ENCODE peak calls at places on chromosomes 7 and 10, in eight cellular contexts. One of them, this sample, is unnamed.

GRCh38 chr10:95327367-95327766 is 36.6 kb upstream of the PDLIM1 start:
- DNase-seq in astrocyte: peak
- DNase-seq in astrocyte of the spinal cord: peak
- DNase-seq in DND-41: no peak
- DNase-seq in lower leg skin: no peak
- DNase-seq in IMR-90: peak
- DNase-seq in esophagus squamous epithelium: no peak
- DNase-seq in prostate gland: peak
- DNase-seq in this sample: no peak

GRCh38 chr10:113782986-113783704 is 31.7 kb downstream of the PLEKHS1 start:
- DNase-seq in astrocyte: no peak
- DNase-seq in astrocyte of the spinal cord: no peak
- DNase-seq in DND-41: no peak
- DNase-seq in lower leg skin: no peak
- DNase-seq in IMR-90: no peak
- DNase-seq in esophagus squamous epithelium: no peak
- DNase-seq in prostate gland: no peak
- DNase-seq in this sample: no peak

GRCh38 chr10:94430705-94431104 is 28.4 kb downstream of the TBC1D12 start:
- DNase-seq in astrocyte: no peak
- DNase-seq in astrocyte of the spinal cord: no peak
- DNase-seq in DND-41: no peak
- DNase-seq in lower leg skin: no peak
- DNase-seq in IMR-90: peak
- DNase-seq in esophagus squamous epithelium: no peak
- DNase-seq in prostate gland: no peak
- DNase-seq in this sample: no peak

GRCh38 chr7:131507592-131508331 is 48.7 kb downstream of the PODXL start:
- DNase-seq in astrocyte: peak
- DNase-seq in astrocyte of the spinal cord: peak
- DNase-seq in DND-41: peak
- DNase-seq in lower leg skin: peak
- DNase-seq in IMR-90: peak
- DNase-seq in esophagus squamous epithelium: peak
- DNase-seq in prostate gland: peak
- DNase-seq in this sample: no peak

GRCh38 chr10:113480081-113480360 is 72.8 kb upstream of the HABP2 start:
- DNase-seq in astrocyte: no peak
- DNase-seq in astrocyte of the spinal cord: no peak
- DNase-seq in DND-41: no peak
- DNase-seq in lower leg skin: no peak
- DNase-seq in IMR-90: no peak
- DNase-seq in esophagus squamous epithelium: no peak
- DNase-seq in prostate gland: no peak
- DNase-seq in this sample: no peak

GRCh38 chr7:105849122-105849855 is 27.1 kb downstream of the ATXN7L1 start:
- DNase-seq in astrocyte: no peak
- DNase-seq in astrocyte of the spinal cord: no peak
- DNase-seq in DND-41: peak
- DNase-seq in lower leg skin: no peak
- DNase-seq in IMR-90: no peak
- DNase-seq in esophagus squamous epithelium: no peak
- DNase-seq in prostate gland: no peak
- DNase-seq in this sample: no peak

GRCh38 chr7:1123721-1124120 is 35.8 kb downstream of the GPER1 start:
- DNase-seq in astrocyte: peak
- DNase-seq in astrocyte of the spinal cord: peak
- DNase-seq in DND-41: no peak
- DNase-seq in lower leg skin: peak
- DNase-seq in IMR-90: peak
- DNase-seq in esophagus squamous epithelium: no peak
- DNase-seq in prostate gland: no peak
- DNase-seq in this sample: no peak

GRCh38 chr7:2932761-2933251 is 88.7 kb upstream of the GNA12 start:
- DNase-seq in astrocyte: no peak
- DNase-seq in astrocyte of the spinal cord: no peak
- DNase-seq in DND-41: no peak
- DNase-seq in lower leg skin: peak
- DNase-seq in IMR-90: no peak
- DNase-seq in esophagus squamous epithelium: no peak
- DNase-seq in prostate gland: no peak
- DNase-seq in this sample: no peak

GRCh38 chr10:69073025-69073424 is 14.9 kb upstream of the SRGN start:
- DNase-seq in astrocyte: no peak
- DNase-seq in astrocyte of the spinal cord: no peak
- DNase-seq in DND-41: no peak
- DNase-seq in lower leg skin: no peak
- DNase-seq in IMR-90: no peak
- DNase-seq in esophagus squamous epithelium: no peak
- DNase-seq in prostate gland: no peak
- DNase-seq in this sample: no peak

GRCh38 chr10:28291881-28292297 is 11.0 kb downstream of the MPP7 start:
- DNase-seq in astrocyte: peak
- DNase-seq in astrocyte of the spinal cord: peak
- DNase-seq in DND-41: no peak
- DNase-seq in lower leg skin: no peak
- DNase-seq in IMR-90: peak
- DNase-seq in esophagus squamous epithelium: no peak
- DNase-seq in prostate gland: no peak
- DNase-seq in this sample: no peak

GRCh38 chr7:47147213-47147631 is 434.7 kb downstream of the TNS3 start:
- DNase-seq in astrocyte: peak
- DNase-seq in astrocyte of the spinal cord: no peak
- DNase-seq in DND-41: no peak
- DNase-seq in lower leg skin: no peak
- DNase-seq in IMR-90: no peak
- DNase-seq in esophagus squamous epithelium: no peak
- DNase-seq in prostate gland: no peak
- DNase-seq in this sample: no peak

GRCh38 chr10:122098924-122099323 is 110.0 kb downstream of the TACC2 start:
- DNase-seq in astrocyte: no peak
- DNase-seq in astrocyte of the spinal cord: no peak
- DNase-seq in DND-41: no peak
- DNase-seq in lower leg skin: no peak
- DNase-seq in IMR-90: no peak
- DNase-seq in esophagus squamous epithelium: no peak
- DNase-seq in prostate gland: no peak
- DNase-seq in this sample: no peak

GRCh38 chr7:89170628-89171027 is 375.1 kb upstream of the TEX47 start:
- DNase-seq in astrocyte: no peak
- DNase-seq in astrocyte of the spinal cord: no peak
- DNase-seq in DND-41: no peak
- DNase-seq in lower leg skin: no peak
- DNase-seq in IMR-90: no peak
- DNase-seq in esophagus squamous epithelium: no peak
- DNase-seq in prostate gland: no peak
- DNase-seq in this sample: no peak

GRCh38 chr10:5297466-5297865 is 67.3 kb upstream of the UCN3 start:
- DNase-seq in astrocyte: no peak
- DNase-seq in astrocyte of the spinal cord: no peak
- DNase-seq in DND-41: peak
- DNase-seq in lower leg skin: peak
- DNase-seq in IMR-90: no peak
- DNase-seq in esophagus squamous epithelium: no peak
- DNase-seq in prostate gland: no peak
- DNase-seq in this sample: no peak

GRCh38 chr10:84114088-84114667 is 25.1 kb upstream of the GHITM start:
- DNase-seq in astrocyte: no peak
- DNase-seq in astrocyte of the spinal cord: no peak
- DNase-seq in DND-41: no peak
- DNase-seq in lower leg skin: no peak
- DNase-seq in IMR-90: no peak
- DNase-seq in esophagus squamous epithelium: no peak
- DNase-seq in prostate gland: no peak
- DNase-seq in this sample: no peak

GRCh38 chr7:28360739-28361138 is 51.6 kb upstream of the CREB5 start:
- DNase-seq in astrocyte: no peak
- DNase-seq in astrocyte of the spinal cord: no peak
- DNase-seq in DND-41: no peak
- DNase-seq in lower leg skin: no peak
- DNase-seq in IMR-90: no peak
- DNase-seq in esophagus squamous epithelium: no peak
- DNase-seq in prostate gland: no peak
- DNase-seq in this sample: no peak

GRCh38 chr7:55021951-55022617 is 3.3 kb downstream of the EGFR start:
- DNase-seq in astrocyte: peak
- DNase-seq in astrocyte of the spinal cord: peak
- DNase-seq in DND-41: no peak
- DNase-seq in lower leg skin: no peak
- DNase-seq in IMR-90: no peak
- DNase-seq in esophagus squamous epithelium: no peak
- DNase-seq in prostate gland: no peak
- DNase-seq in this sample: no peak
- H3K4me3 ChIP-seq in astrocyte: peak
- H3K4me3 ChIP-seq in astrocyte of the spinal cord: peak
- H3K4me3 ChIP-seq in DND-41: no peak
- H3K4me3 ChIP-seq in lower leg skin: no peak
- H3K4me3 ChIP-seq in IMR-90: peak
- H3K4me3 ChIP-seq in esophagus squamous epithelium: peak
- H3K4me3 ChIP-seq in prostate gland: peak
- H3K4me3 ChIP-seq in this sample: no peak

GRCh38 chr10:104353325-104354048 is at the start of gene CFAP58:
- DNase-seq in astrocyte: peak
- DNase-seq in astrocyte of the spinal cord: peak
- DNase-seq in DND-41: peak
- DNase-seq in lower leg skin: peak
- DNase-seq in IMR-90: peak
- DNase-seq in esophagus squamous epithelium: peak
- DNase-seq in prostate gland: peak
- DNase-seq in this sample: peak
- TF ChIP-seq CTCF in astrocyte: peak
- TF ChIP-seq CTCF in astrocyte of the spinal cord: peak
- TF ChIP-seq CTCF in DND-41: peak
- TF ChIP-seq CTCF in lower leg skin: no peak
- TF ChIP-seq CTCF in IMR-90: peak
- TF ChIP-seq CTCF in esophagus squamous epithelium: peak
- TF ChIP-seq CTCF in prostate gland: peak
- TF ChIP-seq CTCF in this sample: peak

GRCh38 chr10:129448539-129448938 is 18.5 kb upstream of the MGMT start:
- DNase-seq in astrocyte: no peak
- DNase-seq in astrocyte of the spinal cord: no peak
- DNase-seq in DND-41: no peak
- DNase-seq in lower leg skin: peak
- DNase-seq in IMR-90: no peak
- DNase-seq in esophagus squamous epithelium: no peak
- DNase-seq in prostate gland: no peak
- DNase-seq in this sample: no peak
- H3K4me3 ChIP-seq in astrocyte: no peak
- H3K4me3 ChIP-seq in astrocyte of the spinal cord: no peak
- H3K4me3 ChIP-seq in DND-41: no peak
- H3K4me3 ChIP-seq in lower leg skin: no peak
- H3K4me3 ChIP-seq in IMR-90: no peak
- H3K4me3 ChIP-seq in esophagus squamous epithelium: no peak
- H3K4me3 ChIP-seq in prostate gland: no peak
- H3K4me3 ChIP-seq in this sample: no peak

GRCh38 chr7:55177589-55178261 is 158.9 kb downstream of the EGFR start:
- DNase-seq in astrocyte: peak
- DNase-seq in astrocyte of the spinal cord: peak
- DNase-seq in DND-41: no peak
- DNase-seq in lower leg skin: no peak
- DNase-seq in IMR-90: no peak
- DNase-seq in esophagus squamous epithelium: no peak
- DNase-seq in prostate gland: peak
- DNase-seq in this sample: peak
- TF ChIP-seq CTCF in astrocyte: no peak
- TF ChIP-seq CTCF in astrocyte of the spinal cord: no peak
- TF ChIP-seq CTCF in DND-41: no peak
- TF ChIP-seq CTCF in lower leg skin: no peak
- TF ChIP-seq CTCF in IMR-90: no peak
- TF ChIP-seq CTCF in esophagus squamous epithelium: no peak
- TF ChIP-seq CTCF in prostate gland: no peak
- TF ChIP-seq CTCF in this sample: no peak

GRCh38 chr7:6480323-6480660 is 32.5 kb upstream of the DAGLB start:
- DNase-seq in astrocyte: no peak
- DNase-seq in astrocyte of the spinal cord: no peak
- DNase-seq in DND-41: no peak
- DNase-seq in lower leg skin: no peak
- DNase-seq in IMR-90: no peak
- DNase-seq in esophagus squamous epithelium: no peak
- DNase-seq in prostate gland: no peak
- DNase-seq in this sample: no peak
- H3K4me3 ChIP-seq in astrocyte: peak
- H3K4me3 ChIP-seq in astrocyte of the spinal cord: no peak
- H3K4me3 ChIP-seq in DND-41: no peak
- H3K4me3 ChIP-seq in lower leg skin: no peak
- H3K4me3 ChIP-seq in IMR-90: no peak
- H3K4me3 ChIP-seq in esophagus squamous epithelium: no peak
- H3K4me3 ChIP-seq in prostate gland: no peak
- H3K4me3 ChIP-seq in this sample: no peak

GRCh38 chr10:115441907-115442520 is 348.8 kb downstream of the ATRNL1 start:
- DNase-seq in astrocyte: no peak
- DNase-seq in astrocyte of the spinal cord: no peak
- DNase-seq in DND-41: no peak
- DNase-seq in lower leg skin: no peak
- DNase-seq in IMR-90: no peak
- DNase-seq in esophagus squamous epithelium: no peak
- DNase-seq in prostate gland: no peak
- DNase-seq in this sample: peak
- TF ChIP-seq CTCF in astrocyte: peak
- TF ChIP-seq CTCF in astrocyte of the spinal cord: no peak
- TF ChIP-seq CTCF in DND-41: no peak
- TF ChIP-seq CTCF in lower leg skin: no peak
- TF ChIP-seq CTCF in IMR-90: no peak
- TF ChIP-seq CTCF in esophagus squamous epithelium: no peak
- TF ChIP-seq CTCF in prostate gland: no peak
- TF ChIP-seq CTCF in this sample: peak

DNA sequence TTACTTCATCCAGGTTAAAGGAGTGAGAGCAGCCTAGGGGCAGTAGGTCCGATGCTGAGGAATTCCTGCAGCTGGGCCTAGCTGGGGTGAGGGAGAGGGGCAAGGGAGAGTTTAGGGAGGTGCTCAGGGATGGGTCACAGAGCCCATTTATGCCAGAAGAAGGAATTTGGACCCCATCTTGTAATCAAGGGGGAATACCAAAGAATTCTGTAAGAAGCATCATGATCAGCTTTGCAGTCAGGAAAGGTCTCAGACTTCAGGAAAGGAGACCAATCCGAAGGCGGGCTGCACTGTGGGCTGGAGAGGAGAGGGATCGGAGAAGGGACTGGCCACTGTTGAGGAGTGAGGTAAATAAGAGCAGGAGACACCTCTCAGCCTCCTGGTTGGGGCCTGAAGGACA is 566.6 kb upstream of the MGMT start:
- DNase-seq in astrocyte: no peak
- DNase-seq in astrocyte of the spinal cord: no peak
- DNase-seq in DND-41: no peak
- DNase-seq in lower leg skin: no peak
- DNase-seq in IMR-90: no peak
- DNase-seq in esophagus squamous epithelium: no peak
- DNase-seq in prostate gland: no peak
- DNase-seq in this sample: no peak
- H3K4me3 ChIP-seq in astrocyte: no peak
- H3K4me3 ChIP-seq in astrocyte of the spinal cord: no peak
- H3K4me3 ChIP-seq in DND-41: no peak
- H3K4me3 ChIP-seq in lower leg skin: no peak
- H3K4me3 ChIP-seq in IMR-90: no peak
- H3K4me3 ChIP-seq in esophagus squamous epithelium: no peak
- H3K4me3 ChIP-seq in prostate gland: no peak
- H3K4me3 ChIP-seq in this sample: no peak

This sample was measured in LNCaP clone FGC.